ENCODE peak calls at places on chromosomes 12 and 14, in seven cellular contexts. One of them, this sample, is unnamed.

GRCh38 chr14:58898655-58899316 is 261.0 kb downstream of the DACT1 start:
- DNase-seq in WTC11: no peak
- DNase-seq in H1: no peak
- DNase-seq in HCT116: no peak
- DNase-seq in HepG2: no peak
- DNase-seq in K562: no peak
- DNase-seq in GM12878: no peak
- DNase-seq in this sample: no peak

GRCh38 chr12:95218164-95218851 is 701 bp downstream of the VEZT start:
- DNase-seq in WTC11: no peak
- DNase-seq in H1: no peak
- DNase-seq in HCT116: no peak
- DNase-seq in HepG2: no peak
- DNase-seq in K562: peak; percentile 77
- DNase-seq in GM12878: peak; percentile 39
- DNase-seq in this sample: no peak

GRCh38 chr12:915090-915489 is 34.4 kb downstream of the RAD52 start:
- DNase-seq in WTC11: no peak
- DNase-seq in H1: no peak
- DNase-seq in HCT116: no peak
- DNase-seq in HepG2: no peak
- DNase-seq in K562: no peak
- DNase-seq in GM12878: no peak
- DNase-seq in this sample: no peak

GRCh38 chr12:96236221-96236822 is 42.1 kb downstream of the ELK3 start:
- DNase-seq in WTC11: no peak
- DNase-seq in H1: no peak
- DNase-seq in HCT116: no peak
- DNase-seq in HepG2: no peak
- DNase-seq in K562: no peak
- DNase-seq in GM12878: no peak
- DNase-seq in this sample: no peak

GRCh38 chr12:46473634-46474201 is 101.1 kb upstream of the SLC38A2 start:
- DNase-seq in WTC11: no peak
- DNase-seq in H1: no peak
- DNase-seq in HCT116: peak; percentile 87
- DNase-seq in HepG2: peak; percentile 95
- DNase-seq in K562: peak; percentile 57
- DNase-seq in GM12878: peak; percentile 51
- DNase-seq in this sample: no peak

GRCh38 chr14:69933623-69934275 is 54.5 kb downstream of the SMOC1 start:
- DNase-seq in WTC11: no peak
- DNase-seq in H1: no peak
- DNase-seq in HCT116: no peak
- DNase-seq in HepG2: peak; percentile 17
- DNase-seq in K562: no peak
- DNase-seq in GM12878: no peak
- DNase-seq in this sample: no peak

GRCh38 chr12:67288561-67288960 is 19.4 kb downstream of the CAND1 start:
- DNase-seq in WTC11: no peak
- DNase-seq in H1: no peak
- DNase-seq in HCT116: no peak
- DNase-seq in HepG2: no peak
- DNase-seq in K562: no peak
- DNase-seq in GM12878: no peak
- DNase-seq in this sample: no peak

GRCh38 chr12:28023156-28023887 is 50.8 kb upstream of the PTHLH start:
- DNase-seq in WTC11: no peak
- DNase-seq in H1: no peak
- DNase-seq in HCT116: peak; percentile 53
- DNase-seq in HepG2: peak; percentile 20
- DNase-seq in K562: peak; percentile 30
- DNase-seq in GM12878: no peak
- DNase-seq in this sample: no peak

GRCh38 chr12:122982963-122983788 is 2.7 kb downstream of the ARL6IP4 start:
- DNase-seq in WTC11: no peak
- DNase-seq in H1: no peak
- DNase-seq in HCT116: no peak
- DNase-seq in HepG2: no peak
- DNase-seq in K562: no peak
- DNase-seq in GM12878: no peak
- DNase-seq in this sample: no peak

GRCh38 chr14:69990319-69990718 is 111.1 kb downstream of the SMOC1 start:
- DNase-seq in WTC11: no peak
- DNase-seq in H1: no peak
- DNase-seq in HCT116: no peak
- DNase-seq in HepG2: no peak
- DNase-seq in K562: no peak
- DNase-seq in GM12878: no peak
- DNase-seq in this sample: no peak

GRCh38 chr14:97002454-97002853 is 205.3 kb downstream of the VRK1 start:
- DNase-seq in WTC11: no peak
- DNase-seq in H1: no peak
- DNase-seq in HCT116: no peak
- DNase-seq in HepG2: no peak
- DNase-seq in K562: no peak
- DNase-seq in GM12878: no peak
- DNase-seq in this sample: no peak

GRCh38 chr14:94111276-94112095 is 950 bp downstream of the IFI27 start:
- DNase-seq in WTC11: no peak
- DNase-seq in H1: no peak
- DNase-seq in HCT116: no peak
- DNase-seq in HepG2: no peak
- DNase-seq in K562: no peak
- DNase-seq in GM12878: no peak
- DNase-seq in this sample: no peak

GRCh38 chr12:115338566-115339294 is 654.8 kb upstream of the TBX3 start:
- DNase-seq in WTC11: peak; percentile 10
- DNase-seq in H1: no peak
- DNase-seq in HCT116: no peak
- DNase-seq in HepG2: no peak
- DNase-seq in K562: no peak
- DNase-seq in GM12878: peak; percentile 67
- DNase-seq in this sample: no peak

GRCh38 chr12:59088673-59089072 is 168.4 kb upstream of the LRIG3 start:
- DNase-seq in WTC11: no peak
- DNase-seq in H1: no peak
- DNase-seq in HCT116: no peak
- DNase-seq in HepG2: no peak
- DNase-seq in K562: no peak
- DNase-seq in GM12878: no peak
- DNase-seq in this sample: no peak

GRCh38 chr12:29043069-29043468 is 106.0 kb upstream of the FAR2 start:
- DNase-seq in WTC11: no peak
- DNase-seq in H1: no peak
- DNase-seq in HCT116: no peak
- DNase-seq in HepG2: no peak
- DNase-seq in K562: no peak
- DNase-seq in GM12878: no peak
- DNase-seq in this sample: no peak

GRCh38 chr12:89162704-89163261 is 189.5 kb downstream of the DUSP6 start:
- DNase-seq in WTC11: no peak
- DNase-seq in H1: no peak
- DNase-seq in HCT116: peak; percentile 15
- DNase-seq in HepG2: no peak
- DNase-seq in K562: peak; percentile 30
- DNase-seq in GM12878: peak; percentile 23
- DNase-seq in this sample: no peak

GRCh38 chr14:61698216-61698980 is 3.1 kb downstream of the HIF1A start:
- DNase-seq in WTC11: no peak
- DNase-seq in H1: no peak
- DNase-seq in HCT116: no peak
- DNase-seq in HepG2: no peak
- DNase-seq in K562: peak; percentile 46
- DNase-seq in GM12878: no peak
- DNase-seq in this sample: no peak

GRCh38 chr12:80316141-80316700 is 127.8 kb upstream of the PTPRQ start:
- DNase-seq in WTC11: no peak
- DNase-seq in H1: no peak
- DNase-seq in HCT116: no peak
- DNase-seq in HepG2: no peak
- DNase-seq in K562: no peak
- DNase-seq in GM12878: no peak
- DNase-seq in this sample: no peak

GRCh38 chr12:55068416-55069010 is 48.7 kb downstream of the NEUROD4 start:
- DNase-seq in WTC11: peak; percentile 47
- DNase-seq in H1: no peak
- DNase-seq in HCT116: peak; percentile 51
- DNase-seq in HepG2: peak; percentile 30
- DNase-seq in K562: peak; percentile 64
- DNase-seq in GM12878: no peak
- DNase-seq in this sample: peak; percentile 76

GRCh38 chr12:38704455-38704854 is 200.9 kb downstream of the CPNE8 start:
- DNase-seq in WTC11: no peak
- DNase-seq in H1: no peak
- DNase-seq in HCT116: no peak
- DNase-seq in HepG2: no peak
- DNase-seq in K562: no peak
- DNase-seq in GM12878: no peak
- DNase-seq in this sample: no peak

GRCh38 chr14:41505491-41505890 is 101.2 kb upstream of the LRFN5 start:
- DNase-seq in WTC11: peak; percentile 26
- DNase-seq in H1: peak; percentile 29
- DNase-seq in HCT116: no peak
- DNase-seq in HepG2: no peak
- DNase-seq in K562: no peak
- DNase-seq in GM12878: no peak
- DNase-seq in this sample: peak; percentile 8

GRCh38 chr12:66497000-66497897 is 181.6 kb downstream of the GRIP1 start:
- DNase-seq in WTC11: no peak
- DNase-seq in H1: peak; percentile 54
- DNase-seq in HCT116: no peak
- DNase-seq in HepG2: no peak
- DNase-seq in K562: no peak
- DNase-seq in GM12878: no peak
- DNase-seq in this sample: no peak

GRCh38 chr12:13713746-13714400 is 267.5 kb downstream of the GRIN2B start:
- DNase-seq in WTC11: no peak
- DNase-seq in H1: no peak
- DNase-seq in HCT116: no peak
- DNase-seq in HepG2: no peak
- DNase-seq in K562: no peak
- DNase-seq in GM12878: no peak
- DNase-seq in this sample: no peak

GRCh38 chr12:89349814-89350213 is 2.5 kb downstream of the DUSP6 start:
- DNase-seq in WTC11: peak; percentile 41
- DNase-seq in H1: no peak
- DNase-seq in HCT116: no peak
- DNase-seq in HepG2: no peak
- DNase-seq in K562: no peak
- DNase-seq in GM12878: no peak
- DNase-seq in this sample: no peak

GRCh38 chr12:68245071-68246021 is 8.1 kb downstream of the IL22 start:
- DNase-seq in WTC11: no peak
- DNase-seq in H1: no peak
- DNase-seq in HCT116: no peak
- DNase-seq in HepG2: no peak
- DNase-seq in K562: peak; percentile 30
- DNase-seq in GM12878: no peak
- DNase-seq in this sample: peak; percentile 24

GRCh38 chr12:121893901-121894540 is 5.4 kb downstream of the PSMD9 start:
- DNase-seq in WTC11: no peak
- DNase-seq in H1: no peak
- DNase-seq in HCT116: no peak
- DNase-seq in HepG2: peak; percentile 69
- DNase-seq in K562: peak; percentile 31
- DNase-seq in GM12878: no peak
- DNase-seq in this sample: no peak
- TF ChIP-seq SP1 in WTC11: no peak
- TF ChIP-seq SP1 in H1: no peak
- TF ChIP-seq SP1 in HCT116: no peak
- TF ChIP-seq SP1 in HepG2: no peak
- TF ChIP-seq SP1 in K562: no peak
- TF ChIP-seq SP1 in GM12878: no peak
- TF ChIP-seq SP1 in this sample: no peak

GRCh38 chr14:101835166-101835557 is 73.7 kb downstream of the PPP2R5C start:
- DNase-seq in WTC11: no peak
- DNase-seq in H1: no peak
- DNase-seq in HCT116: no peak
- DNase-seq in HepG2: no peak
- DNase-seq in K562: no peak
- DNase-seq in GM12878: no peak
- DNase-seq in this sample: no peak

GRCh38 chr14:101835566-101835965 is 74.1 kb downstream of the PPP2R5C start:
- DNase-seq in WTC11: no peak
- DNase-seq in H1: no peak
- DNase-seq in HCT116: no peak
- DNase-seq in HepG2: no peak
- DNase-seq in K562: no peak
- DNase-seq in GM12878: no peak
- DNase-seq in this sample: no peak

GRCh38 chr14:101834387-101835165 is 73.1 kb downstream of the PPP2R5C start:
- DNase-seq in WTC11: no peak
- DNase-seq in H1: no peak
- DNase-seq in HCT116: no peak
- DNase-seq in HepG2: no peak
- DNase-seq in K562: no peak
- DNase-seq in GM12878: no peak
- DNase-seq in this sample: no peak

GRCh38 chr14:101838476-101838875 is 77.0 kb downstream of the PPP2R5C start:
- DNase-seq in WTC11: no peak
- DNase-seq in H1: no peak
- DNase-seq in HCT116: no peak
- DNase-seq in HepG2: no peak
- DNase-seq in K562: no peak
- DNase-seq in GM12878: no peak
- DNase-seq in this sample: no peak

DNA sequence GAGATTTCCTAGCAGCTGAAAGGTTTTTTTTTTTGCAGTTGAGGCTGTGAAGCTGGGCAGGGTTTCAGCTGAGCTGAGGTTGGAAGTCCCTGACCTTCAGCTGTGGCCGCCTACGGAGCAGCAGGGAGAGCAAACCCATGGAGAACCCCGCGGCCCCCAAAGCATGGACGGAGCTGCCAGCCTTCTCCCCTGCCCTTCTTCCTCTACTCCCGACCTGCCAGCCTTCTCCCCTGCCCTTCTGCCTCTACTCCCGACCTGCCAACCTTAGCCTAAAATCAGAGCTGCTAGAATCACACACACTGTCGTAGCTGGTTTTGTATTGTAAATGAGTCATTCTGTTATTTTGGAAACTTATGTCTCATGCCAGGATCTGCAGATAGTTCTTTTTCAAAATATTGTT is 74.6 kb downstream of the PPP2R5C start:
- DNase-seq in WTC11: no peak
- DNase-seq in H1: no peak
- DNase-seq in HCT116: no peak
- DNase-seq in HepG2: no peak
- DNase-seq in K562: no peak
- DNase-seq in GM12878: no peak
- DNase-seq in this sample: no peak
- TF ChIP-seq SP1 in WTC11: no peak
- TF ChIP-seq SP1 in H1: no peak
- TF ChIP-seq SP1 in HCT116: no peak
- TF ChIP-seq SP1 in HepG2: no peak
- TF ChIP-seq SP1 in K562: no peak
- TF ChIP-seq SP1 in GM12878: no peak
- TF ChIP-seq SP1 in this sample: no peak

GRCh38 chr12:109127533-109128242 is 11.3 kb downstream of the ACACB start:
- DNase-seq in WTC11: no peak
- DNase-seq in H1: no peak
- DNase-seq in HCT116: no peak
- DNase-seq in HepG2: no peak
- DNase-seq in K562: no peak
- DNase-seq in GM12878: no peak
- DNase-seq in this sample: no peak
- TF ChIP-seq SP1 in WTC11: no peak
- TF ChIP-seq SP1 in H1: no peak
- TF ChIP-seq SP1 in HCT116: no peak
- TF ChIP-seq SP1 in HepG2: no peak
- TF ChIP-seq SP1 in K562: no peak
- TF ChIP-seq SP1 in GM12878: no peak
- TF ChIP-seq SP1 in this sample: no peak

GRCh38 chr14:79598339-79598738 is 613.0 kb downstream of the DIO2 start:
- DNase-seq in WTC11: no peak
- DNase-seq in H1: no peak
- DNase-seq in HCT116: no peak
- DNase-seq in HepG2: no peak
- DNase-seq in K562: no peak
- DNase-seq in GM12878: no peak
- DNase-seq in this sample: no peak
- TF ChIP-seq SP1 in WTC11: no peak
- TF ChIP-seq SP1 in H1: no peak
- TF ChIP-seq SP1 in HCT116: no peak
- TF ChIP-seq SP1 in HepG2: no peak
- TF ChIP-seq SP1 in K562: no peak
- TF ChIP-seq SP1 in GM12878: no peak
- TF ChIP-seq SP1 in this sample: no peak

This sample was measured in HEK293T.